ENCODE peak calls at places on chromosomes 5 and 9, in four cellular contexts. C is WTC11, X is HepG2, K is GM12878. P is an unnamed sample.
A peak's percentile ranks its signal among the peaks of the same experiment; 100 is the strongest.

GRCh38 chr9:37408933-37409710 is 13.4 kb upstream of the GRHPR start:
- DNase-seq in X (no peak), K (peak; percentile 100), C (no peak), P (peak; percentile 59)

GRCh38 chr9:1938675-1939170 is 76.4 kb upstream of the SMARCA2 start:
- DNase-seq in K (peak; percentile 82), C (no peak), X (no peak), P (no peak)

GRCh38 chr5:116685069-116685468 is 110.4 kb upstream of the SEMA6A start:
- DNase-seq in X (no peak), K (no peak), C (no peak), P (no peak)

GRCh38 chr5:35213608-35214007 is 16.7 kb downstream of the PRLR start:
- DNase-seq in X (no peak), C (no peak), K (no peak), P (no peak)

GRCh38 chr5:134656690-134657089 is 8.1 kb downstream of the SEC24A start:
- DNase-seq in X (peak; percentile 64), C (no peak), K (no peak), P (no peak)

GRCh38 chr9:127388037-127388855 is 8.7 kb upstream of the SLC2A8 start:
- DNase-seq in X (peak; percentile 96), C (no peak), K (peak; percentile 79), P (no peak)

GRCh38 chr5:42923710-42924109 is 112.0 kb upstream of the SELENOP start:
- DNase-seq in C (no peak), X (no peak), K (no peak), P (no peak)

GRCh38 chr5:36414869-36415282 is 113.2 kb upstream of the RANBP3L start:
- DNase-seq in K (no peak), C (no peak), X (peak; percentile 24), P (peak; percentile 42)

GRCh38 chr5:172524573-172525021 is 70.3 kb upstream of the SH3PXD2B start:
- DNase-seq in X (no peak), K (no peak), C (no peak), P (no peak)

GRCh38 chr9:131875828-131876485 is 136.1 kb upstream of the RAPGEF1 start:
- DNase-seq in C (no peak), K (no peak), X (no peak), P (no peak)

GRCh38 chr9:131627846-131628820 is 82.8 kb downstream of the PRRT1B start:
- DNase-seq in C (no peak), X (no peak), K (no peak), P (no peak)

GRCh38 chr9:99732715-99733114 is 89.0 kb upstream of the NR4A3 start:
- DNase-seq in K (no peak), X (no peak), C (no peak), P (no peak)

GRCh38 chr9:128246471-128246870 is 29.3 kb downstream of the GOLGA2 start:
- DNase-seq in K (no peak), C (no peak), X (no peak), P (peak; percentile 23)

GRCh38 chr5:178432421-178433272 is 157.5 kb downstream of the COL23A1 start:
- DNase-seq in X (no peak), C (no peak), K (no peak), P (no peak)

GRCh38 chr9:31210982-31211570 is 1173.4 kb upstream of the ACO1 start:
- DNase-seq in C (peak; percentile 24), K (peak; percentile 1), X (no peak), P (no peak)

GRCh38 chr9:136327313-136327971 is at the start of gene GPSM1:
- DNase-seq in K (no peak), X (no peak), C (no peak), P (peak; percentile 75)

GRCh38 chr5:21152611-21153010 is 1164.6 kb upstream of the CDH18 start:
- DNase-seq in X (no peak), K (no peak), C (no peak), P (no peak)

GRCh38 chr9:37466037-37466709 is 923 bp upstream of the ZBTB5 start:
- DNase-seq in X (peak; percentile 25), C (peak; percentile 72), K (no peak), P (peak; percentile 75)

GRCh38 chr5:131814990-131815389 is 18.2 kb upstream of the FNIP1 start:
- DNase-seq in X (no peak), C (no peak), K (no peak), P (no peak)
- TF ChIP-seq NR2C2 in X (no peak), C (no peak), K (no peak), P (no peak)

GRCh38 chr5:146866263-146866662 is 12.3 kb downstream of the PPP2R2B start:
- DNase-seq in K (no peak), C (no peak), X (no peak), P (no peak)

GRCh38 chr5:146862641-146863040 is 15.9 kb downstream of the PPP2R2B start:
- DNase-seq in X (no peak), C (no peak), K (no peak), P (no peak)

DNA sequence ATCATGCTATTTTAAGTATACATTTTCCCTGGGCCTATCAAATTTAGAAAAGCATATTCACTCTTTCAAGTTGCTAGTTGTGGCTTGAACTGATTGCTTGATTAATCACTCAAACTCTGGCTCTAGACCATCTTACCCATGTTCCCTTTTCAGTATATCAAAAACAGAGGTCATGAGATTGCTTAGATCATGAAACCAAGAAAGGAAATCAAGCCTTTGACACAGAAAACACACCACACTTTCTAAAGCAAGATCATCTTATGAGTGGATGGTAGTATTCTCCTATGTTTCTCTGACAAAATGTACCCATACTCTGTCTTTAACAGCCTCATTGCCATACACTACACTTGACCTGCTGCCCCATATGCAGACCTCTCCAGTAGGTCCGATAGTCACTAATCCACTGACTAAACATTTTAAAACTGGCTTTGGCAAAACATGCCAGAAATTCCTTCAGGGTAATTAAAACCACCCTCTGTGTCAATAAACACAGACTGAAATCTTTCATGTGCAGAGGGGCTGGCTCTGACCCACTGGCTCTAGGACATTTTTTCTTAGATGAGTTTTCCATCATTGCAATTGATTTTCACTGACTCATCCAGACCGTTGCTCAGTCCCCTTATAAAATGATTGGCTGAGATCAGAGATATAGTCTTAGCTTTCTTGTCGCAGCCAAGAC is 18.2 kb downstream of the PPP2R2B start:
- DNase-seq in X (peak; percentile 19), C (no peak), K (no peak), P (no peak)
- TF ChIP-seq NR2C2 in X (no peak), C (no peak), K (no peak), P (no peak)

DNA sequence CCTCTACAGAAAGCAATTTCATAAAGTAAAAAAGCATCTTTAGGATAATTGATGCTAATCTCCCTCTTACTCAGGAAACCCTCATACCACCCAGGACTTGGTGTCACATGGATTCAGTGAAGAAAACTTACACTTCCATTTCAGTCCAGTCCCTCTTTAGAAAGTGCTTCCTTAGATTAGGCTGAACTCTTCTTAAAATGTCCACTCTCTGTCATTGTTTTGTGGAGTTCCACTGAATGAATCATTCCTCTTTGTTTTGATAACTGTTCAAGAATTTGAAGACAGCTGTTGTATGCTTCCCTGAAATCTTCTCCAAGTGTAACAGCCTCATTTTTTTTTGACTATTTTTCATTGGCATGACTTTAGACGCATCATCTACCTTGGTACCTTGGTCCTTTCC is 144.0 kb upstream of the ZNF462 start:
- DNase-seq in K (no peak), X (no peak), C (no peak), P (no peak)
- TF ChIP-seq NR2C2 in K (no peak), X (no peak), C (no peak), P (no peak)

GRCh38 chr5:98741926-98742325 is 31.5 kb upstream of the RGMB start:
- DNase-seq in X (no peak), K (no peak), C (no peak), P (no peak)
- TF ChIP-seq NR2C2 in X (no peak), K (no peak), C (no peak), P (no peak)

GRCh38 chr5:54859321-54859720 is 126.1 kb downstream of the ESM1 start:
- DNase-seq in X (no peak), C (no peak), K (no peak), P (no peak)
- TF ChIP-seq NR2C2 in X (no peak), C (no peak), K (no peak), P (no peak)

GRCh38 chr5:1516615-1517601 is 6.9 kb downstream of the LPCAT1 start:
- DNase-seq in X (peak; percentile 16), K (no peak), C (peak; percentile 13), P (no peak)

GRCh38 chr5:1514027-1514818 is 9.5 kb downstream of the LPCAT1 start:
- DNase-seq in K (no peak), X (no peak), C (peak; percentile 39), P (no peak)

GRCh38 chr5:1517838-1518237 is 5.9 kb downstream of the LPCAT1 start:
- DNase-seq in K (no peak), C (peak; percentile 10), X (no peak), P (no peak)

GRCh38 chr5:1515311-1515920 is 8.3 kb downstream of the LPCAT1 start:
- DNase-seq in K (no peak), X (no peak), C (peak; percentile 17), P (peak; percentile 60)

GRCh38 chr5:1515921-1516571 is 7.7 kb downstream of the LPCAT1 start:
- DNase-seq in X (peak; percentile 67), K (no peak), C (peak; percentile 17), P (peak; percentile 33)
- TF ChIP-seq NR2C2 in X (no peak), K (no peak), C (no peak), P (no peak)

DNA sequence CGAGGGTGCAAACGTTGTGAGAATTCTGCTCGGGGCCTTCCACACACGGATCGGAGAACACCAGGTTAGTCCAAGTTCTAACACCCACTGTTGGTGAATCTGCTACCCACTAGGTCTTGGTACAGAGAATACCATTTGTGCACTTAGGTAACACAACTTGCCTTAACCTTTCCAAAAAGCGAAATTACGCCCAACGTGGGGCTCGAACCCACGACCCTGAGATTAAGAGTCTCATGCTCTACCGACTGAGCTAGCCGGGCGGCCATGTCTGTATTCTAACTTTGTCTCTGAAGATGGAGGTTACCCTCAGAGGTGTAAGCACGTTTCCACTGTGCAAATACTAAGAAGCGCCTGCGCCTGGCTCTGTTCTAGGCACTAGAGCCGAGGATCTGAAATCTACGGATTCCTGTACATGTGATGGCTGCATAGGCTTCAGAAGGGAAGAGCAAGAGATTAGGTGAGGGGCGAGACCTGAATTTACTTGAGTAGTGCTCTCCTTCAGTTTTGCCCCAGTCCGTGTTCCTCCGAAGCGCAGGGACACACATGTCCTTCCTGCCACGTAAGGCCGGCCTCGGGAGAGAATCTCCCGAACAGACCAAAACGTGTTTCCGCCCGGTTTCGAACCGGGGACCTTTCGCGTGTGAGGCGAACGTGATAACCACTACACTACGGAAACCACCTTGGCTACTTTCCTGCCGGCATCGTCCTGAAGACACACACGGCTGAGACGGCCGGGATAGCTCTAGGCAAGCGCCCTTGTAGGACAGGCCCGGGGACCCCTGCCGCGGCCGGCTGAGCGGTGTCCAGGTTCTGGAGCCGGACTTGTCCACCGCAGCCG is 1.1 kb upstream of the TRIM41 start:
- DNase-seq in C (peak; percentile 99), X (peak; percentile 94), K (peak; percentile 95), P (peak; percentile 53)
- TF ChIP-seq NR2C2 in C (no peak), X (peak; percentile 31), K (no peak), P (no peak)

P was measured in K562.